ENCODE peak calls at places on chromosome 3, in eight cellular contexts. X, Y, F, B, P, N, U and Z are unnamed samples.

GRCh38 chr3:88231207-88231606 is 81.4 kb downstream of the C3orf38 start:
- DNase-seq in Y (no peak), X (no peak), P (no peak), U (no peak), B (no peak), N (no peak), F (no peak), Z (no peak)

GRCh38 chr3:114290911-114291901 is 2.6 kb upstream of the TIGIT start:
- DNase-seq in N (peak; percentile 72), Y (peak; percentile 53), X (peak; percentile 31), P (no peak), U (peak; percentile 93), B (peak; percentile 28), F (peak; percentile 50), Z (peak; percentile 21)

GRCh38 chr3:45055411-45056143 is 29.5 kb downstream of the CLEC3B start:
- DNase-seq in Y (no peak), N (no peak), X (no peak), U (no peak), F (no peak), P (no peak), B (no peak), Z (no peak)

GRCh38 chr3:131892331-131892730 is 142.5 kb downstream of the CPNE4 start:
- DNase-seq in F (no peak), P (no peak), N (no peak), X (no peak), Y (no peak), U (no peak), B (no peak), Z (no peak)

GRCh38 chr3:25589783-25590258 is 74.9 kb downstream of the TOP2B start:
- DNase-seq in P (no peak), F (no peak), Y (no peak), N (no peak), B (no peak), U (no peak), X (no peak), Z (no peak)

GRCh38 chr3:104596551-104596950 is 770.2 kb upstream of the ALCAM start:
- DNase-seq in N (no peak), P (no peak), Y (no peak), X (no peak), U (no peak), F (peak; percentile 68), B (no peak), Z (no peak)

GRCh38 chr3:58336135-58336882 is 3.6 kb downstream of the PXK start:
- DNase-seq in Y (no peak), P (no peak), U (no peak), X (no peak), N (no peak), F (no peak), B (no peak), Z (no peak)

GRCh38 chr3:48456466-48456865 is 9.9 kb downstream of the ATRIP start:
- DNase-seq in U (no peak), F (no peak), N (no peak), B (no peak), Y (no peak), P (no peak), X (no peak), Z (no peak)

GRCh38 chr3:111040959-111041358 is 30.7 kb upstream of the NECTIN3 start:
- DNase-seq in N (no peak), B (no peak), Y (no peak), F (no peak), P (no peak), X (no peak), U (no peak), Z (no peak)

DNA sequence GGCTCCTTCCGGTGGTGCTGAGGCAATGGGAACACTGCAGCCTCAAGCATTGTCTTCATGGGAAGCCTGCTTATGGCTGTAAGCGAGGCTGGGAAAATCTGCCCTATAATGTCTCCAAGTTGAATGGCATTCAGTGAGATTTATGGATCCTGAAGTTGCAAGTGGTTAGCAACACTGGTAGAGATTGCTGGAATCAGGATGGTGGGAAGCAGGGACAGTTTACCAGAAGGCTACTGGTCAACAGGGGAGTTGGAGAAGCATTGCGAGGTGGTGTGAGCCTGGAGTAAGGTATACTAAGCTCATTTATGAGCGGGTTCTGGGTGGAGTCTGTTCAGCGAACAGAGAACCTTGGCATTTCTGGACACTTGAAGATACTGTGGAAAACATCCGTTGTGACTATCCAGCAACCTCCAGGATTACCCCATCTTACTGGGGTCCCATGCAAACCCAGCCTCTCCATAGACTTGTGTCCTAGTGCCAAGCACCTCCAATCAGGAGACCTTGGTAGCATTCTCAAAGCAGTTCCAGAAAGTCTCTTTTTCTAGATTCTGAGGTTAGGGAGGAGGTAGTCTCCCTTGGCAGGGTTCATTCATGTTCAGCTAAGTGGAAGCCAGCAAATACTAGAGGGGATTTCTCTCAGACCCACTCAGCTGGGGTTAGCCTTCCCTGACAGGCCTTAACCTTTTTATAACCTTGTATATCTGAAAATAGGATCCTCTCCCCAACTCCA is 7.3 kb downstream of the RPSA start:
- DNase-seq in Y (no peak), P (no peak), N (no peak), X (no peak), U (no peak), F (no peak), B (no peak), Z (no peak)
- TF ChIP-seq POLR2A in Y (no peak), P (no peak), N (no peak), X (no peak), U (no peak), F (no peak), B (no peak), Z (no peak)

GRCh38 chr3:46861996-46862688 is 1.1 kb downstream of the MYL3 start:
- DNase-seq in B (peak; percentile 4), Y (peak; percentile 14), X (peak; percentile 7), F (no peak), N (no peak), U (no peak), P (peak; percentile 31), Z (no peak)
- H3K4me1 ChIP-seq in B (peaks cover 16% of the 10 kb centered on the region), Y (peaks cover 10% of the 10 kb centered on the region), X (peaks cover 8% of the 10 kb centered on the region), F (no peaks in the 10 kb centered on the region), N (peaks cover 6% of the 10 kb centered on the region), U (peaks cover 4% of the 10 kb centered on the region), P (peaks cover 15% of the 10 kb centered on the region), Z (peaks cover 10% of the 10 kb centered on the region)

GRCh38 chr3:39146611-39147373 is 6.6 kb downstream of the CSRNP1 start:
- DNase-seq in Y (peak; percentile 80), P (peak; percentile 69), X (peak; percentile 85), N (peak; percentile 92), B (peak; percentile 68), U (peak; percentile 68), F (peak; percentile 95), Z (peak; percentile 45)
- TF ChIP-seq POLR2A in Y (no peak), P (no peak), X (no peak), N (peak; percentile 73), B (no peak), U (no peak), F (peak; percentile 40), Z (peak; percentile 50)

GRCh38 chr3:16759227-16759903 is 125.4 kb upstream of the PLCL2 start:
- DNase-seq in Y (no peak), B (no peak), P (no peak), U (no peak), F (no peak), X (no peak), N (no peak), Z (no peak)
- H3K4me1 ChIP-seq in Y (no peaks in the 10 kb centered on the region), B (no peaks in the 10 kb centered on the region), P (no peaks in the 10 kb centered on the region), U (no peaks in the 10 kb centered on the region), F (no peaks in the 10 kb centered on the region), X (no peaks in the 10 kb centered on the region), N (no peaks in the 10 kb centered on the region), Z (no peaks in the 10 kb centered on the region)